ENCODE peak calls at places on chromosomes 11 and 22, in six cellular contexts. V is GM12891, M is HepG2, W is K562, Z is GM12878, U is H1. S is an unnamed sample.

GRCh38 chr11:34343153-34343552 is 14.7 kb downstream of the ABTB2 start:
- DNase-seq in V (no peak), M (no peak), W (no peak), Z (no peak), U (no peak), S (no peak)

GRCh38 chr11:22539851-22540376 is 85.7 kb downstream of the FANCF start:
- DNase-seq in V (no peak), M (peak), W (no peak), Z (no peak), U (no peak), S (no peak)

GRCh38 chr11:70623906-70624597 is 225.7 kb downstream of the CTTN start:
- DNase-seq in V (no peak), M (no peak), W (no peak), Z (no peak), U (no peak), S (no peak)

GRCh38 chr11:130980463-130980862 is 64.2 kb upstream of the SNX19 start:
- DNase-seq in V (no peak), M (no peak), W (no peak), Z (no peak), U (no peak), S (no peak)

GRCh38 chr22:25383892-25384291 is 164.5 kb downstream of the CRYBB2 start:
- DNase-seq in V (no peak), M (no peak), W (no peak), Z (no peak), U (no peak), S (no peak)

GRCh38 chr22:50485221-50486131 is 1.2 kb upstream of the MIOX start:
- DNase-seq in V (no peak), M (peak), W (no peak), Z (no peak), U (no peak), S (no peak)

GRCh38 chr11:63841554-63841953 is 2.6 kb downstream of the MARK2 start:
- DNase-seq in V (no peak), M (no peak), W (no peak), Z (no peak), U (peak), S (no peak)

GRCh38 chr22:19607198-19608113 is 83.2 kb upstream of the CLDN5 start:
- DNase-seq in V (no peak), M (no peak), W (no peak), Z (no peak), U (peak), S (no peak)

GRCh38 chr11:1862588-1863351 is 9.9 kb downstream of the LSP1 start:
- DNase-seq in V (no peak), M (no peak), W (no peak), Z (no peak), U (no peak), S (no peak)

GRCh38 chr11:126307706-126308105 is 3.8 kb downstream of the DCPS start:
- DNase-seq in V (no peak), M (peak), W (no peak), Z (no peak), U (peak), S (no peak)
- TF ChIP-seq TAF1 in V (no peak), M (no peak), W (no peak), Z (no peak), U (no peak), S (no peak)

GRCh38 chr11:119084663-119085522 is at the start of gene HMBS:
- DNase-seq in V (peak), M (peak), W (peak), Z (peak), U (peak), S (peak)
- TF ChIP-seq POLR2A in V (peak), M (peak), W (peak), Z (peak), U (peak), S (peak)

GRCh38 chr11:107562647-107563208 is 2.8 kb downstream of the ALKBH8 start:
- DNase-seq in V (no peak), M (peak), W (no peak), Z (no peak), U (no peak), S (no peak)
- TF ChIP-seq TAF1 in V (no peak), M (no peak), W (no peak), Z (no peak), U (no peak), S (no peak)

GRCh38 chr11:60841797-60842687 is at the start of gene CCDC86:
- DNase-seq in V (peak), M (peak), W (peak), Z (peak), U (peak), S (peak)
- TF ChIP-seq POLR2A in V (no peak), M (peak), W (peak), Z (peak), U (peak), S (peak)

DNA sequence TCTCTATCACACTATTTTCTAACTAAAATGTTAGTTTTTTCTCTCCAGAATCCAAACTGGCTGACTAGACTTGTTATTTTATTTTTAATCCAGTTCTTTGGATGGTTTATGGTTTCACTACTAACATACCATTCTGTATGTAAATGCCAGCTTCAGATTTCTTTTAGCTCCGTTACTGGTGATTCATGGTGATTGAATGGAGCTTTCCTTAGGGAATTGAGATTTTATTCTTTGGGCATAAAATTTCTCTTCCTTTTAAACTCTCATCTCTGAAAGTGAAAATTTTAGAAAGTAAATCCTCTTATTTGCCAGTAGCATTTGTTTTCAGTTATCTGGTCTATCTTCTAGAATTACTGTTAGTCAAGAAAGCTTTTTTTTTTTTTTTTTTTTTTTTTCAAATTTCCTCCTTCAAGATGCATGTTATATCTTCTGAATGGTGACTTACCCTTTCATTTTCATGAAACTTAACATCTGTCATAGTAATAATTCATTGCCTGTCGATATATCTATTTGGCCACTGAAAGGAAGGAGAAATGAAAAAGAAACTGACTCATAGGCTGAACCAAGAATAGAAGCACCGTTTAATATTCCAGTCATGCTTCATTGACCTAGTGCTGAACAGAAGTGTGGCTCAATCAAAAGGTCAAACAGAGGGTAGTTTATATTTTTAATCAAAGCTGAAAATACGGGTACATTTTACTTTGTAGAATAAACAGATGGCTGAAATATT is 6.4 kb downstream of the ENDOD1 start:
- DNase-seq in V (no peak), M (no peak), W (no peak), Z (peak), U (no peak), S (no peak)
- TF ChIP-seq TAF1 in V (no peak), M (no peak), W (no peak), Z (no peak), U (no peak), S (no peak)

GRCh38 chr11:96307748-96308133 is 35.3 kb downstream of the MAML2 start:
- DNase-seq in V (no peak), M (no peak), W (no peak), Z (no peak), U (no peak), S (no peak)
- TF ChIP-seq POLR2A in V (no peak), M (no peak), W (no peak), Z (no peak), U (no peak), S (no peak)

GRCh38 chr22:46356496-46357185 is 21.1 kb downstream of the TRMU start:
- DNase-seq in V (no peak), M (no peak), W (no peak), Z (no peak), U (no peak), S (no peak)

GRCh38 chr22:46355996-46356471 is 20.5 kb downstream of the TRMU start:
- DNase-seq in V (no peak), M (no peak), W (no peak), Z (no peak), U (no peak), S (no peak)

GRCh38 chr22:46354176-46354992 is 18.9 kb downstream of the TRMU start:
- DNase-seq in V (no peak), M (no peak), W (no peak), Z (no peak), U (no peak), S (no peak)

GRCh38 chr22:46354993-46355305 is 19.4 kb downstream of the TRMU start:
- DNase-seq in V (no peak), M (no peak), W (no peak), Z (no peak), U (no peak), S (no peak)

GRCh38 chr22:46355369-46355995 is 20.0 kb downstream of the TRMU start:
- DNase-seq in V (peak), M (peak), W (peak), Z (no peak), U (peak), S (peak)
- TF ChIP-seq TAF1 in V (no peak), M (no peak), W (no peak), Z (no peak), U (no peak), S (no peak)

DNA sequence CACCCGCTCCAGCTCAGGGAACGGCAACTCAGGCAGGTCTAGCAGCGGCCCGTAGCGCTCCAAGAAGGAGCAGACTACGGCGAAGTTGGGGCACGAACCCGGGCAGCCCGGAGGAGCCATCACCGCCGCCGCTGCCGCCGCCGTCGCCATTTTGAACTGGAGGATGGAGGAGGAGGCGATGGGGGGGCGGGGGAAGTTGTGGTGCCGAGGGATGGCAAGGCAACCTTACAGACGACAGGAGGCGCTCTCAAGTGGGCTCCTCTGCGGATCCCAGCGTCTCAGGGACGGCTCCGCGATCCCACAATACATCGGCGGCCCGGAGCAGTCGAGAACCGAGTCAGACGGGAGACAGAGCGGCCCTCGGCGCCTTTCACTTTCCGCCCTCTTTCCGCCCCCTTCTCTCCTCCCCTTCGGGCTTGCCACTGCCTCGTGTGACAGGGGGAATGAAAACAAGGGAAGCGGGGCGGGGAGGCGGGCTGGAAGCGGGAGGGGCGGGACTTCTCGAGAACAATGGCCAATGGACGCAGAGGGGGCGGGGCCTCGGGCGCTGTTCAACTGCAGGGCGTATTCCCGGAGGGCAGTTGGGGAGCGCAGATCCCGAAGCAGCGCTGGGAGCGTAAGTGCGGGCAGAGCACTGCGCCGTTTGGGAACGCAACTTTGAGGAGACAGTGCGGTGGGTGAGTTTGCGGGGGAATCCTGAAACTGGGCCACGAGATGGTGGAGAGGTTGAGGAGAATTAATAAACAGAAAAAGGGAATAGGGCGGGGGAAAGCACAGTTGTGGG is at the start of the genes AAMDC and RSF1:
- DNase-seq in V (peak), M (peak), W (peak), Z (peak), U (peak), S (peak)
- TF ChIP-seq POLR2A in V (no peak), M (peak), W (peak), Z (peak), U (peak), S (peak)